ENCODE peak calls at places on chromosomes 5 and 9, in seven cellular contexts. G is glutamatergic neuron; U is CD8-positive, alpha-beta memory T cell; O is ACHN; Z is Calu3; Y is NCI-H748 treated with DMSO at 0.1 percent for 48 hours; A is stimulated activated naive B cell treated with anti-CD40 and anti-IgM and Interleukin-4, amounts not matched to agents 10 μg/mL and 1 μg/mL and 100 μg/mL, for 72 hours. V is an unnamed sample.

GRCh38 chr5:146388418-146388817 is 49.8 kb downstream of the POU4F3 start:
- DNase-seq in A (no peak), G (no peak), Z (no peak), U (no peak), Y (no peak), O (no peak), V (no peak)

GRCh38 chr9:137014776-137015539 is 13.1 kb downstream of the ABCA2 start:
- DNase-seq in Z (no peak), G (no peak), O (no peak), A (no peak), U (no peak), Y (no peak), V (no peak)

GRCh38 chr9:122314193-122314592 is 49.5 kb downstream of the MRRF start:
- DNase-seq in Z (no peak), G (no peak), U (no peak), A (no peak), Y (no peak), O (no peak), V (no peak)

GRCh38 chr9:5688109-5688508 is 59.2 kb downstream of the RIC1 start:
- DNase-seq in O (no peak), U (no peak), A (no peak), G (no peak), Y (no peak), Z (no peak), V (no peak)

GRCh38 chr9:83962165-83962564 is 17.9 kb downstream of the HNRNPK start:
- DNase-seq in O (no peak), Z (no peak), A (no peak), U (no peak), G (no peak), Y (no peak), V (peak)

GRCh38 chr5:13739462-13739861 is 205.0 kb downstream of the DNAH5 start:
- DNase-seq in A (no peak), G (no peak), Y (no peak), O (no peak), U (no peak), Z (no peak), V (no peak)

GRCh38 chr9:109172935-109173334 is 5.9 kb upstream of the FRRS1L start:
- DNase-seq in Z (no peak), O (no peak), A (no peak), G (no peak), Y (no peak), U (no peak), V (no peak)

GRCh38 chr5:121741156-121741555 is 110.5 kb upstream of the FTMT start:
- DNase-seq in G (no peak), U (no peak), O (no peak), Z (no peak), A (no peak), Y (no peak), V (no peak)

GRCh38 chr9:135624282-135624681 is 15.1 kb downstream of the GLT6D1 start:
- DNase-seq in Z (no peak), O (no peak), U (no peak), Y (no peak), A (no peak), G (no peak), V (no peak)

GRCh38 chr9:69976165-69976564 is 67.5 kb upstream of the MAMDC2 start:
- DNase-seq in G (no peak), O (peak), A (no peak), Y (no peak), U (no peak), Z (no peak), V (peak)

GRCh38 chr5:172010278-172010677 is 3.8 kb upstream of the FBXW11 start:
- DNase-seq in Y (no peak), Z (no peak), U (no peak), A (no peak), G (no peak), O (peak), V (no peak)